ENCODE peak calls at places on chromosomes 12 and 14, in six cellular contexts. I is cardiac muscle cell, H is IMR-90, Z is left ventricle myocardium inferior, W is uterus, M is HAP-1. J is an unnamed sample. For H3K9me3, H3K4me1 and H3K36me3, the result is how much of the 10 kb centered on the place peaks cover.

GRCh38 chr14:99081156-99081765 is 190.7 kb downstream of the BCL11B start:
- DNase-seq in I (no peak), H (no peak), Z (no peak), W (no peak), M (no peak), J (no peak)

GRCh38 chr14:97137705-97138104 is 340.5 kb downstream of the VRK1 start:
- DNase-seq in I (no peak), H (no peak), Z (no peak), W (no peak), M (no peak), J (no peak)

GRCh38 chr12:124073636-124074035 is 100.6 kb downstream of the ZNF664 start:
- DNase-seq in I (no peak), H (no peak), Z (no peak), W (no peak), M (no peak), J (no peak)

GRCh38 chr12:104870797-104871196 is 87.3 kb downstream of the SLC41A2 start:
- DNase-seq in I (no peak), H (no peak), Z (no peak), W (no peak), M (no peak), J (no peak)

GRCh38 chr12:49644620-49644994 is 21.2 kb downstream of the PRPF40B start:
- DNase-seq in I (peak), H (peak), Z (peak), W (peak), M (peak), J (peak)

GRCh38 chr12:11171953-11172675 is 1.1 kb downstream of the SMIM10L1 start:
- DNase-seq in I (peak), H (peak), Z (no peak), W (no peak), M (peak), J (no peak)

GRCh38 chr14:34099630-34100029 is 148.8 kb upstream of the EGLN3 start:
- DNase-seq in I (no peak), H (no peak), Z (no peak), W (no peak), M (no peak), J (no peak)

GRCh38 chr14:37124617-37125016 is 47.8 kb downstream of the SLC25A21 start:
- DNase-seq in I (no peak), H (no peak), Z (no peak), W (no peak), M (no peak), J (no peak)

GRCh38 chr12:93705237-93705636 is 28.1 kb downstream of the CRADD start:
- DNase-seq in I (no peak), H (no peak), Z (no peak), W (no peak), M (no peak), J (no peak)

GRCh38 chr14:26157517-26157916 is 440.3 kb downstream of the NOVA1 start:
- DNase-seq in I (no peak), H (no peak), Z (no peak), W (no peak), M (no peak), J (no peak)
- H3K9me3 ChIP-seq in I (under half), H (under half), Z (half or more), W (under half), M (under half), J (under half)

GRCh38 chr12:132305560-132305966 is 23.8 kb downstream of the GALNT9 start:
- DNase-seq in I (no peak), H (no peak), Z (no peak), W (no peak), M (no peak), J (no peak)
- H3K4me1 ChIP-seq in I (under half), H (under half), Z (under half), W (under half), M (under half), J (under half)

DNA sequence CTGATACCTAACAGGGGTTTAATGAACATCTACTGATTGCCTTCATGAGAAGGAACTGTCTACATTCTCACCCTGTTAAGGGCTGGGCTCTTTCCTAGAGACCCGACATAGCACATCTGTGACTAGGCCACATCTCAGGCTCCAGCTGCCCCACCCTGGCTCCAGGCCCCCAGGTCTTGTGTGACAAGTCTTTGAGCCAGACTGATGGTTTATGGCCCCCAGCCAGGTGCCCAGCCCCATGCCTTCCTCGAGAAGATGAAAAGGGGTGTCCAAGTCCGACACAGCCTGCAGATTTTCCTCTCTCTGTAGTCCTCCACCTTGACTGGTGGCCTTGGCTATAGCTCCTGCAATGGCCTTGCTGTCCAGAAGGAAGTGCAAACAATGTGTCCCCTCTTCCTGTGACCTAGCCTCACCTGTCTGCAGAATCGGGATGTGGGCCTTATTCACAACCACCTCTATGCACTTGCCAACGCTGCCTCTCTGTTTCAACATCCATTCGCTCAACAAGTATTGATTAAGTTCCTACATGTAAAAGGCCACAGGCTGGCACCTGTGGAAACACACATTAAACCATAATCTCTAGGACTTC is 4.2 kb downstream of the ACTN1 start:
- DNase-seq in I (no peak), H (no peak), Z (no peak), W (no peak), M (no peak), J (no peak)
- H3K36me3 ChIP-seq in I (under half), H (half or more), Z (under half), W (under half), M (under half), J (under half)

DNA sequence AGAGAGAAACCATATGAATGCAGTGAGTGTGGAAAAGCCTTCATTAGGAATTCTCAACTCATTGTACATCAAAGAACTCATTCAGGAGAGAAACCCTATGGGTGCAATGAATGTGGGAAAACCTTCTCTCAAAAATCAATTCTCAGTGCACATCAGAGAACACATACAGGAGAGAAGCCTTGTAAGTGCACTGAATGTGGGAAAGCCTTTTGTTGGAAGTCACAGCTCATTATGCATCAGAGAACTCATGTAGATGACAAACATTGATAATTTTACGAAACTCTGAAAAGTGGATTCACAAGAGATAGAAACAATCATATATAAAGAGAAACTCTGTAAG is 22.9 kb downstream of the ZNF268 start:
- DNase-seq in I (no peak), H (no peak), Z (no peak), W (no peak), M (no peak), J (no peak)
- H3K9me3 ChIP-seq in I (under half), H (half or more), Z (half or more), W (under half), M (half or more), J (under half)

DNA sequence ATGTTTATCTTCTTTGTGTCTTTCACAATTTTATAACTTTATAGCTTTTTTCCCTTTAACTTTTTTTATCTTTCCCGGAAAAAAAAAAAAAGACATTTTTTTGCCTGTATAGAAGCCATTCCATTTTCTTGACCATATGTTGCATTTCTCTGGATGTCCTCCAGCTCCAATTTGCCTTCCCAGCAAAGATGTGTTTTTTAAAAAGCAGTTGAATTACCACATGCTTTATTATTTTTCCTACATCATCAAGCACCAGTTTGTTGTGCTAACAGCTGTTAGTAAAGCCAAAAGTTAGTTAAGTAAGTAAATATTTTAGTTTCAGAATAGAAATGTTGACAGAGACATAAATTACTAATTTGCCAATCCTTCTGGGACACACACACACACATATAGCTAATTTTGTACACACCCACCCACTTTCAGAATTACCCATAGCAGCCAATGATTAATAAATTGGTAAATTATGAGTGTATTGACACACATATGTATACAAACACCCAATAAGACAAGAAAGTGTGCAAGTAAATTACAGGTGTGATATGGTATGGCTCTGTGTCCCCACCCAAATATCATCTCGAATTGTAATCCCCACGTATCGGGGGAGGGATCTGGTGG is 118.3 kb downstream of the SLC38A6 start:
- DNase-seq in I (peak), H (peak), Z (no peak), W (no peak), M (no peak), J (no peak)
- H3K4me1 ChIP-seq in I (under half), H (under half), Z (under half), W (under half), M (under half), J (under half)

GRCh38 chr14:89996963-89997362 is 41.2 kb downstream of the TDP1 start:
- DNase-seq in I (no peak), H (no peak), Z (no peak), W (no peak), M (no peak), J (no peak)
- H3K36me3 ChIP-seq in I (half or more), H (under half), Z (half or more), W (under half), M (under half), J (under half)